ENCODE peak calls at places on chromosomes 4 and X, in four cellular contexts. One of them, this sample, is unnamed.

GRCh38 chr4:8188085-8188484 is 11.0 kb upstream of the SH3TC1 start:
- DNase-seq in GM19239: no peak
- DNase-seq in ureter: no peak
- DNase-seq in stimulated activated CD4-positive, alpha-beta T cell treated with anti-CD3 and anti-CD28 coated beads, Interleukin-12 subunit alpha, Interleukin-12 subunit beta, amount 100 ng/mL, for 24 hours: no peak
- DNase-seq in this sample: no peak

GRCh38 chrX:5051831-5052491 is 1176.7 kb downstream of the NLGN4X start:
- DNase-seq in GM19239: no peak
- DNase-seq in ureter: peak
- DNase-seq in stimulated activated CD4-positive, alpha-beta T cell treated with anti-CD3 and anti-CD28 coated beads, Interleukin-12 subunit alpha, Interleukin-12 subunit beta, amount 100 ng/mL, for 24 hours: no peak
- DNase-seq in this sample: no peak

GRCh38 chrX:133868687-133869086 is 116.7 kb downstream of the GPC3 start:
- DNase-seq in GM19239: no peak
- DNase-seq in ureter: no peak
- DNase-seq in stimulated activated CD4-positive, alpha-beta T cell treated with anti-CD3 and anti-CD28 coated beads, Interleukin-12 subunit alpha, Interleukin-12 subunit beta, amount 100 ng/mL, for 24 hours: no peak
- DNase-seq in this sample: no peak

GRCh38 chr4:56424697-56425514 is 10.5 kb downstream of the PPAT start:
- DNase-seq in GM19239: no peak
- DNase-seq in ureter: no peak
- DNase-seq in stimulated activated CD4-positive, alpha-beta T cell treated with anti-CD3 and anti-CD28 coated beads, Interleukin-12 subunit alpha, Interleukin-12 subunit beta, amount 100 ng/mL, for 24 hours: no peak
- DNase-seq in this sample: no peak

GRCh38 chr4:129455462-129455861 is 359.5 kb downstream of the C4orf33 start:
- DNase-seq in GM19239: no peak
- DNase-seq in ureter: no peak
- DNase-seq in stimulated activated CD4-positive, alpha-beta T cell treated with anti-CD3 and anti-CD28 coated beads, Interleukin-12 subunit alpha, Interleukin-12 subunit beta, amount 100 ng/mL, for 24 hours: no peak
- DNase-seq in this sample: peak

GRCh38 chrX:100642296-100642695 is 1.7 kb upstream of the SRPX2 start:
- DNase-seq in GM19239: no peak
- DNase-seq in ureter: no peak
- DNase-seq in stimulated activated CD4-positive, alpha-beta T cell treated with anti-CD3 and anti-CD28 coated beads, Interleukin-12 subunit alpha, Interleukin-12 subunit beta, amount 100 ng/mL, for 24 hours: no peak
- DNase-seq in this sample: no peak

GRCh38 chrX:50470103-50471031 is at the start of gene DGKK:
- DNase-seq in GM19239: no peak
- DNase-seq in ureter: no peak
- DNase-seq in stimulated activated CD4-positive, alpha-beta T cell treated with anti-CD3 and anti-CD28 coated beads, Interleukin-12 subunit alpha, Interleukin-12 subunit beta, amount 100 ng/mL, for 24 hours: no peak
- DNase-seq in this sample: no peak

GRCh38 chr4:3623106-3623505 is 90.9 kb upstream of the LRPAP1 start:
- DNase-seq in GM19239: no peak
- DNase-seq in ureter: no peak
- DNase-seq in stimulated activated CD4-positive, alpha-beta T cell treated with anti-CD3 and anti-CD28 coated beads, Interleukin-12 subunit alpha, Interleukin-12 subunit beta, amount 100 ng/mL, for 24 hours: no peak
- DNase-seq in this sample: no peak

GRCh38 chr4:128347175-128347868 is 59.7 kb upstream of the PGRMC2 start:
- DNase-seq in GM19239: no peak
- DNase-seq in ureter: no peak
- DNase-seq in stimulated activated CD4-positive, alpha-beta T cell treated with anti-CD3 and anti-CD28 coated beads, Interleukin-12 subunit alpha, Interleukin-12 subunit beta, amount 100 ng/mL, for 24 hours: no peak
- DNase-seq in this sample: no peak

GRCh38 chr4:85029453-85029852 is 63.0 kb upstream of the WDFY3 start:
- DNase-seq in GM19239: no peak
- DNase-seq in ureter: no peak
- DNase-seq in stimulated activated CD4-positive, alpha-beta T cell treated with anti-CD3 and anti-CD28 coated beads, Interleukin-12 subunit alpha, Interleukin-12 subunit beta, amount 100 ng/mL, for 24 hours: no peak
- DNase-seq in this sample: no peak

GRCh38 chr4:69727924-69728323 is 32.5 kb downstream of the SULT1B1 start:
- DNase-seq in GM19239: no peak
- DNase-seq in ureter: no peak
- DNase-seq in stimulated activated CD4-positive, alpha-beta T cell treated with anti-CD3 and anti-CD28 coated beads, Interleukin-12 subunit alpha, Interleukin-12 subunit beta, amount 100 ng/mL, for 24 hours: no peak
- DNase-seq in this sample: no peak

GRCh38 chr4:81352476-81352875 is 119.2 kb downstream of the RASGEF1B start:
- DNase-seq in GM19239: no peak
- DNase-seq in ureter: no peak
- DNase-seq in stimulated activated CD4-positive, alpha-beta T cell treated with anti-CD3 and anti-CD28 coated beads, Interleukin-12 subunit alpha, Interleukin-12 subunit beta, amount 100 ng/mL, for 24 hours: no peak
- DNase-seq in this sample: no peak

GRCh38 chr4:153018031-153018430 is 81.9 kb downstream of the FHDC1 start:
- DNase-seq in GM19239: no peak
- DNase-seq in ureter: no peak
- DNase-seq in stimulated activated CD4-positive, alpha-beta T cell treated with anti-CD3 and anti-CD28 coated beads, Interleukin-12 subunit alpha, Interleukin-12 subunit beta, amount 100 ng/mL, for 24 hours: no peak
- DNase-seq in this sample: no peak

GRCh38 chr4:88628746-88629145 is 36.5 kb downstream of the HERC3 start:
- DNase-seq in GM19239: no peak
- DNase-seq in ureter: no peak
- DNase-seq in stimulated activated CD4-positive, alpha-beta T cell treated with anti-CD3 and anti-CD28 coated beads, Interleukin-12 subunit alpha, Interleukin-12 subunit beta, amount 100 ng/mL, for 24 hours: no peak
- DNase-seq in this sample: no peak

GRCh38 chrX:39162322-39162721 is 361.1 kb downstream of the MID1IP1 start:
- DNase-seq in GM19239: no peak
- DNase-seq in ureter: no peak
- DNase-seq in stimulated activated CD4-positive, alpha-beta T cell treated with anti-CD3 and anti-CD28 coated beads, Interleukin-12 subunit alpha, Interleukin-12 subunit beta, amount 100 ng/mL, for 24 hours: peak
- DNase-seq in this sample: no peak

GRCh38 chr4:94410678-94411206 is 41.0 kb upstream of the PDLIM5 start:
- DNase-seq in GM19239: no peak
- DNase-seq in ureter: peak
- DNase-seq in stimulated activated CD4-positive, alpha-beta T cell treated with anti-CD3 and anti-CD28 coated beads, Interleukin-12 subunit alpha, Interleukin-12 subunit beta, amount 100 ng/mL, for 24 hours: no peak
- DNase-seq in this sample: no peak

GRCh38 chr4:73376251-73376650 is 27.8 kb upstream of the ALB start:
- DNase-seq in GM19239: no peak
- DNase-seq in ureter: no peak
- DNase-seq in stimulated activated CD4-positive, alpha-beta T cell treated with anti-CD3 and anti-CD28 coated beads, Interleukin-12 subunit alpha, Interleukin-12 subunit beta, amount 100 ng/mL, for 24 hours: no peak
- DNase-seq in this sample: no peak

GRCh38 chrX:107454302-107454701 is 4.8 kb downstream of the FRMPD3 start:
- DNase-seq in GM19239: no peak
- DNase-seq in ureter: no peak
- DNase-seq in stimulated activated CD4-positive, alpha-beta T cell treated with anti-CD3 and anti-CD28 coated beads, Interleukin-12 subunit alpha, Interleukin-12 subunit beta, amount 100 ng/mL, for 24 hours: peak
- DNase-seq in this sample: no peak

GRCh38 chr4:23324291-23324690 is 565.6 kb downstream of the PPARGC1A start:
- DNase-seq in GM19239: no peak
- DNase-seq in ureter: no peak
- DNase-seq in stimulated activated CD4-positive, alpha-beta T cell treated with anti-CD3 and anti-CD28 coated beads, Interleukin-12 subunit alpha, Interleukin-12 subunit beta, amount 100 ng/mL, for 24 hours: no peak
- DNase-seq in this sample: no peak

GRCh38 chr4:125187621-125188176 is 127.1 kb upstream of the FAT4 start:
- DNase-seq in GM19239: no peak
- DNase-seq in ureter: no peak
- DNase-seq in stimulated activated CD4-positive, alpha-beta T cell treated with anti-CD3 and anti-CD28 coated beads, Interleukin-12 subunit alpha, Interleukin-12 subunit beta, amount 100 ng/mL, for 24 hours: no peak
- DNase-seq in this sample: no peak

GRCh38 chr4:151251922-151252321 is 25.0 kb upstream of the PRSS48 start:
- DNase-seq in GM19239: no peak
- DNase-seq in ureter: no peak
- DNase-seq in stimulated activated CD4-positive, alpha-beta T cell treated with anti-CD3 and anti-CD28 coated beads, Interleukin-12 subunit alpha, Interleukin-12 subunit beta, amount 100 ng/mL, for 24 hours: no peak
- DNase-seq in this sample: peak

GRCh38 chr4:101282076-101282844 is 65.1 kb downstream of the PPP3CA start:
- DNase-seq in GM19239: no peak
- DNase-seq in ureter: no peak
- DNase-seq in stimulated activated CD4-positive, alpha-beta T cell treated with anti-CD3 and anti-CD28 coated beads, Interleukin-12 subunit alpha, Interleukin-12 subunit beta, amount 100 ng/mL, for 24 hours: peak
- DNase-seq in this sample: no peak

GRCh38 chr4:142396279-142396678 is 449.8 kb downstream of the INPP4B start:
- DNase-seq in GM19239: no peak
- DNase-seq in ureter: no peak
- DNase-seq in stimulated activated CD4-positive, alpha-beta T cell treated with anti-CD3 and anti-CD28 coated beads, Interleukin-12 subunit alpha, Interleukin-12 subunit beta, amount 100 ng/mL, for 24 hours: no peak
- DNase-seq in this sample: no peak

GRCh38 chr4:157204634-157205244 is 15.8 kb upstream of the GRIA2 start:
- DNase-seq in GM19239: no peak
- DNase-seq in ureter: no peak
- DNase-seq in stimulated activated CD4-positive, alpha-beta T cell treated with anti-CD3 and anti-CD28 coated beads, Interleukin-12 subunit alpha, Interleukin-12 subunit beta, amount 100 ng/mL, for 24 hours: peak
- DNase-seq in this sample: no peak

GRCh38 chrX:23782455-23782854 is 518 bp upstream of the SAT1 start:
- DNase-seq in GM19239: no peak
- DNase-seq in ureter: no peak
- DNase-seq in stimulated activated CD4-positive, alpha-beta T cell treated with anti-CD3 and anti-CD28 coated beads, Interleukin-12 subunit alpha, Interleukin-12 subunit beta, amount 100 ng/mL, for 24 hours: no peak
- DNase-seq in this sample: no peak

GRCh38 chrX:78165425-78165824 is 26.0 kb upstream of the TAF9B start:
- DNase-seq in GM19239: no peak
- DNase-seq in ureter: no peak
- DNase-seq in stimulated activated CD4-positive, alpha-beta T cell treated with anti-CD3 and anti-CD28 coated beads, Interleukin-12 subunit alpha, Interleukin-12 subunit beta, amount 100 ng/mL, for 24 hours: no peak
- DNase-seq in this sample: no peak

GRCh38 chr4:41487868-41488267 is 50.1 kb upstream of the LIMCH1 start:
- DNase-seq in GM19239: no peak
- DNase-seq in ureter: no peak
- DNase-seq in stimulated activated CD4-positive, alpha-beta T cell treated with anti-CD3 and anti-CD28 coated beads, Interleukin-12 subunit alpha, Interleukin-12 subunit beta, amount 100 ng/mL, for 24 hours: no peak
- DNase-seq in this sample: no peak

GRCh38 chr4:75920327-75920726 is 18.1 kb upstream of the PPEF2 start:
- DNase-seq in GM19239: no peak
- DNase-seq in ureter: no peak
- DNase-seq in stimulated activated CD4-positive, alpha-beta T cell treated with anti-CD3 and anti-CD28 coated beads, Interleukin-12 subunit alpha, Interleukin-12 subunit beta, amount 100 ng/mL, for 24 hours: no peak
- DNase-seq in this sample: no peak